ENCODE peak calls at places on chromosomes 13 and 19, in four cellular contexts. H is SJSA1, T is WERI-Rb-1, P is fibroblast of gingiva. X is an unnamed sample.

GRCh38 chr19:54096642-54097106 is 3.9 kb downstream of the OSCAR start:
- DNase-seq in H (no peak), T (no peak), P (peak), X (no peak)

GRCh38 chr19:28532765-28533341 is 680.1 kb downstream of the UQCRFS1 start:
- DNase-seq in H (no peak), T (no peak), P (no peak), X (no peak)

GRCh38 chr19:39163621-39164020 is 33.1 kb upstream of the NCCRP1 start:
- DNase-seq in H (no peak), T (no peak), P (no peak), X (no peak)

GRCh38 chr19:29194658-29195057 is 18.3 kb downstream of the UQCRFS1 start:
- DNase-seq in H (no peak), T (no peak), P (no peak), X (no peak)

GRCh38 chr19:46776927-46777911 is 11.2 kb downstream of the SLC1A5 start:
- DNase-seq in H (no peak), T (peak), P (no peak), X (no peak)

GRCh38 chr19:17755533-17755885 is 4.2 kb downstream of the FCHO1 start:
- DNase-seq in H (no peak), T (no peak), P (no peak), X (no peak)

GRCh38 chr19:21590868-21591267 is 85.5 kb downstream of the ZNF429 start:
- DNase-seq in H (no peak), T (no peak), P (no peak), X (no peak)

GRCh38 chr13:33262554-33262953 is 23.0 kb downstream of the STARD13 start:
- DNase-seq in H (no peak), T (no peak), P (no peak), X (no peak)

GRCh38 chr13:46743191-46743590 is 53.8 kb downstream of the ESD start:
- DNase-seq in H (no peak), T (no peak), P (no peak), X (no peak)

GRCh38 chr13:29935309-29935981 is 85.0 kb upstream of the UBL3 start:
- DNase-seq in H (no peak), T (no peak), P (no peak), X (no peak)

GRCh38 chr19:44113784-44114390 is 688 bp downstream of the ZNF225 start:
- DNase-seq in H (no peak), T (no peak), P (no peak), X (no peak)

GRCh38 chr13:97302611-97303010 is 80.5 kb downstream of the MBNL2 start:
- DNase-seq in H (no peak), T (no peak), P (no peak), X (no peak)

GRCh38 chr19:2462635-2463421 is 6.1 kb upstream of the LMNB2 start:
- DNase-seq in H (peak), T (peak), P (peak), X (peak)

GRCh38 chr19:6551607-6552450 is 21.0 kb downstream of the TNFSF9 start:
- DNase-seq in H (peak), T (peak), P (no peak), X (no peak)

GRCh38 chr13:78659450-78660110 is 625 bp upstream of the OBI1 start:
- DNase-seq in H (no peak), T (no peak), P (no peak), X (no peak)

GRCh38 chr19:45323671-45324081 is 1.0 kb upstream of the CKM start:
- DNase-seq in H (no peak), T (no peak), P (no peak), X (no peak)

GRCh38 chr19:17339088-17339741 is 1.9 kb downstream of the GTPBP3 start:
- DNase-seq in H (peak), T (peak), P (no peak), X (no peak)

GRCh38 chr19:34220472-34221063 is 33.8 kb upstream of the GARRE1 start:
- DNase-seq in H (peak), T (peak), P (peak), X (no peak)

GRCh38 chr19:44512326-44513298 is 12.3 kb upstream of the ZNF180 start:
- DNase-seq in H (peak), T (peak), P (no peak), X (no peak)

GRCh38 chr13:43767351-43767901 is 19.3 kb downstream of the ENOX1 start:
- DNase-seq in H (no peak), T (no peak), P (peak), X (no peak)

GRCh38 chr19:50745221-50745620 is 22.1 kb downstream of the CLEC11A start:
- DNase-seq in H (no peak), T (no peak), P (no peak), X (no peak)

GRCh38 chr19:45098521-45099464 is 5.8 kb downstream of the PPP1R37 start:
- DNase-seq in H (no peak), T (no peak), P (peak), X (no peak)

GRCh38 chr19:41753936-41754529 is 1.3 kb upstream of the CEACAM6 start:
- DNase-seq in H (no peak), T (peak), P (peak), X (no peak)

GRCh38 chr13:41568143-41568989 is 111.0 kb downstream of the RGCC start:
- DNase-seq in H (no peak), T (no peak), P (peak), X (no peak)

GRCh38 chr19:50500753-50501151 is 10.2 kb downstream of the JOSD2 start:
- DNase-seq in H (no peak), T (peak), P (no peak), X (no peak)

GRCh38 chr19:27694361-27695055 is 1518.4 kb downstream of the UQCRFS1 start:
- DNase-seq in H (no peak), T (no peak), P (no peak), X (no peak)

GRCh38 chr13:33169273-33169980 is 116.1 kb downstream of the STARD13 start:
- DNase-seq in H (no peak), T (no peak), P (peak), X (no peak)

GRCh38 chr13:29125934-29126424 is 305.8 kb downstream of the MTUS2 start:
- DNase-seq in H (no peak), T (no peak), P (no peak), X (no peak)

GRCh38 chr13:24267283-24267682 is 42.1 kb upstream of the C1QTNF9 start:
- DNase-seq in H (no peak), T (no peak), P (peak), X (no peak)

GRCh38 chr19:13764101-13764807 is at the start of gene MRI1:
- DNase-seq in H (peak), T (peak), P (peak), X (no peak)

GRCh38 chr13:35687336-35687735 is 210.8 kb upstream of the MAB21L1 start:
- DNase-seq in H (no peak), T (no peak), P (no peak), X (no peak)

GRCh38 chr13:86684402-86684801 is 885.2 kb upstream of the SLITRK6 start:
- DNase-seq in H (no peak), T (no peak), P (no peak), X (no peak)

GRCh38 chr19:54136086-54136863 is 1.3 kb upstream of the CNOT3 start:
- DNase-seq in H (no peak), T (peak), P (no peak), X (no peak)

GRCh38 chr13:101514695-101515275 is 62.3 kb downstream of the ITGBL1 start:
- DNase-seq in H (no peak), T (peak), P (peak), X (no peak)

GRCh38 chr13:51380269-51380668 is 40.8 kb downstream of the SERPINE3 start:
- DNase-seq in H (no peak), T (no peak), P (peak), X (no peak)

GRCh38 chr19:44553478-44554171 is 24.1 kb upstream of the CEACAM20 start:
- DNase-seq in H (no peak), T (no peak), P (no peak), X (no peak)

GRCh38 chr13:36298535-36299068 is 988 bp upstream of the CCDC169 start:
- DNase-seq in H (peak), T (no peak), P (no peak), X (no peak)

GRCh38 chr13:95083758-95084157 is 217.5 kb downstream of the ABCC4 start:
- DNase-seq in H (no peak), T (no peak), P (no peak), X (no peak)